ENCODE peak calls at places on chromosomes 13 and 19, in eight cellular contexts. B is HepG2, R is lower leg skin, G is IMR-90, V is breast epithelium, E is testis, W is right lobe of liver, O is HCT116. C is an unnamed sample.

GRCh38 chr13:80305737-80306136 is 35.2 kb downstream of the SPRY2 start:
- DNase-seq in V (no peak), R (no peak), E (no peak), G (no peak), B (no peak), W (no peak), O (no peak), C (no peak)

GRCh38 chr13:50286376-50286775 is 271.1 kb downstream of the KCNRG start:
- DNase-seq in W (no peak), G (no peak), O (no peak), V (no peak), B (no peak), R (no peak), E (no peak), C (no peak)

GRCh38 chr19:6270822-6271221 is 9.0 kb downstream of the MLLT1 start:
- DNase-seq in R (no peak), V (no peak), B (no peak), E (no peak), W (no peak), O (no peak), G (no peak), C (no peak)

GRCh38 chr13:33817513-33817842 is 471 bp upstream of the RFC3 start:
- DNase-seq in E (no peak), V (no peak), O (no peak), B (no peak), R (no peak), W (no peak), G (peak; percentile 2), C (no peak)

GRCh38 chr13:112813552-112813951 is 123.7 kb downstream of the ATP11A start:
- DNase-seq in E (no peak), R (no peak), V (no peak), O (no peak), W (no peak), B (no peak), G (no peak), C (peak; percentile 22)

GRCh38 chr19:44626067-44626624 is 12.8 kb downstream of the IGSF23 start:
- DNase-seq in E (no peak), W (no peak), B (peak; percentile 89), V (peak; percentile 64), R (no peak), G (peak; percentile 99), O (peak; percentile 66), C (no peak)

GRCh38 chr19:29506619-29506911 is 19.2 kb upstream of the VSTM2B start:
- DNase-seq in V (no peak), E (no peak), B (no peak), R (no peak), W (no peak), G (no peak), O (no peak), C (peak; percentile 6)

GRCh38 chr13:113802761-113803160 is 43.7 kb downstream of the TMEM255B start:
- DNase-seq in B (no peak), R (no peak), O (no peak), V (no peak), G (no peak), W (no peak), E (no peak), C (peak; percentile 53)

GRCh38 chr13:18714889-18715288 is 466.7 kb downstream of the TUBA3C start:
- DNase-seq in O (no peak), R (no peak), G (no peak), W (no peak), E (peak; percentile 17), B (no peak), V (no peak), C (no peak)

GRCh38 chr19:48659768-48660167 is 13.0 kb downstream of the NTN5 start:
- DNase-seq in R (no peak), E (no peak), G (no peak), O (no peak), V (no peak), W (no peak), B (no peak), C (no peak)

GRCh38 chr13:110055089-110055488 is 251.9 kb downstream of the COL4A1 start:
- DNase-seq in B (no peak), O (no peak), E (no peak), V (no peak), W (no peak), G (peak; percentile 18), R (no peak), C (no peak)

GRCh38 chr19:46115396-46116109 is 8.9 kb downstream of the IGFL3 start:
- DNase-seq in W (no peak), E (no peak), O (peak; percentile 33), G (peak; percentile 81), V (no peak), B (no peak), R (no peak), C (no peak)

GRCh38 chr13:36418022-36418805 is 14.1 kb upstream of the CCNA1 start:
- DNase-seq in E (no peak), G (peak; percentile 58), R (no peak), W (no peak), B (no peak), O (no peak), V (no peak), C (no peak)

GRCh38 chr13:37617162-37617561 is 18.6 kb upstream of the POSTN start:
- DNase-seq in B (no peak), E (no peak), W (no peak), V (no peak), O (no peak), R (no peak), G (peak; percentile 80), C (no peak)

GRCh38 chr19:39115105-39115847 is 10.3 kb upstream of the PAK4 start:
- DNase-seq in V (no peak), O (no peak), W (no peak), E (no peak), B (no peak), G (no peak), R (no peak), C (no peak)

GRCh38 chr13:33799950-33800592 is 17.9 kb upstream of the RFC3 start:
- DNase-seq in V (no peak), E (no peak), O (peak; percentile 12), G (peak; percentile 46), R (no peak), B (peak; percentile 38), W (no peak), C (no peak)

GRCh38 chr19:7224205-7224833 is 69.9 kb downstream of the INSR start:
- DNase-seq in V (no peak), W (peak; percentile 87), G (peak; percentile 30), O (no peak), E (peak; percentile 69), R (peak; percentile 78), B (peak; percentile 67), C (peak; percentile 90)

GRCh38 chr19:11420894-11421606 is 1.9 kb upstream of the RGL3 start:
- DNase-seq in R (no peak), B (no peak), O (no peak), V (no peak), W (no peak), G (no peak), E (no peak), C (no peak)

GRCh38 chr19:57587529-57587928 is 3.6 kb downstream of the ZIK1 start:
- DNase-seq in O (no peak), B (no peak), V (no peak), R (no peak), E (no peak), W (no peak), G (peak; percentile 87), C (no peak)

GRCh38 chr13:75779393-75779792 is 143.3 kb downstream of the LMO7 start:
- DNase-seq in R (no peak), V (no peak), E (no peak), B (no peak), O (no peak), G (no peak), W (no peak), C (no peak)

GRCh38 chr19:7421941-7422744 is 66.7 kb downstream of the PEX11G start:
- DNase-seq in B (no peak), R (peak; percentile 21), O (peak; percentile 69), W (no peak), E (no peak), G (no peak), V (no peak), C (no peak)

GRCh38 chr13:35411059-35411744 is 65.3 kb downstream of the MAB21L1 start:
- DNase-seq in G (no peak), B (no peak), E (no peak), O (no peak), V (no peak), W (no peak), R (no peak), C (no peak)
- TF ChIP-seq POLR2A in G (no peak), B (no peak), E (no peak), O (no peak), V (no peak), W (no peak), R (no peak), C (no peak)

DNA sequence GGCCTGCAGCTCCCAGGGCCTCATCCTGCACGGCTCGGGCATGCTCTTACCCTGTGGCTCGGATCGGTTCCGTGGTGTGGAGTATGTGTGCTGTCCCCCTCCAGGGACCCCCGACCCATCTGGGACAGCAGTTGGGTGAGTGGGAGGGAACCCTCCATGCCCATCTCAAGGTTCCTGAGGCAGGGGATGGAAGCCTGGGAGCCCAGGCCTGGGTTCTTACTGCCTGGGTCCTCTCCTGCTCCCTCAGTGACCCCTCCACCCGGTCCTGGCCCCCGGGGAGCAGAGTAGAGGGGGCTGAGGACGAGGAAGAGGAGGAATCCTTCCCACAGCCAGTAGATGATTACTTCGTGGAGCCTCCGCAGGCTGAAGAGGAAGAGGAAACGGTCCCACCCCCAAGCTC is 3.2 kb downstream of the APLP1 start:
- DNase-seq in B (no peak), W (no peak), E (no peak), V (no peak), O (no peak), R (no peak), G (no peak), C (no peak)
- TF ChIP-seq POLR2A in B (no peak), W (no peak), E (no peak), V (no peak), O (no peak), R (no peak), G (no peak), C (no peak)

GRCh38 chr13:105814902-105815250 is 720.6 kb downstream of the EFNB2 start:
- DNase-seq in O (no peak), E (no peak), G (no peak), R (no peak), V (no peak), W (no peak), B (no peak), C (no peak)
- TF ChIP-seq POLR2A in O (no peak), E (no peak), G (no peak), R (no peak), V (no peak), W (no peak), B (no peak), C (no peak)

DNA sequence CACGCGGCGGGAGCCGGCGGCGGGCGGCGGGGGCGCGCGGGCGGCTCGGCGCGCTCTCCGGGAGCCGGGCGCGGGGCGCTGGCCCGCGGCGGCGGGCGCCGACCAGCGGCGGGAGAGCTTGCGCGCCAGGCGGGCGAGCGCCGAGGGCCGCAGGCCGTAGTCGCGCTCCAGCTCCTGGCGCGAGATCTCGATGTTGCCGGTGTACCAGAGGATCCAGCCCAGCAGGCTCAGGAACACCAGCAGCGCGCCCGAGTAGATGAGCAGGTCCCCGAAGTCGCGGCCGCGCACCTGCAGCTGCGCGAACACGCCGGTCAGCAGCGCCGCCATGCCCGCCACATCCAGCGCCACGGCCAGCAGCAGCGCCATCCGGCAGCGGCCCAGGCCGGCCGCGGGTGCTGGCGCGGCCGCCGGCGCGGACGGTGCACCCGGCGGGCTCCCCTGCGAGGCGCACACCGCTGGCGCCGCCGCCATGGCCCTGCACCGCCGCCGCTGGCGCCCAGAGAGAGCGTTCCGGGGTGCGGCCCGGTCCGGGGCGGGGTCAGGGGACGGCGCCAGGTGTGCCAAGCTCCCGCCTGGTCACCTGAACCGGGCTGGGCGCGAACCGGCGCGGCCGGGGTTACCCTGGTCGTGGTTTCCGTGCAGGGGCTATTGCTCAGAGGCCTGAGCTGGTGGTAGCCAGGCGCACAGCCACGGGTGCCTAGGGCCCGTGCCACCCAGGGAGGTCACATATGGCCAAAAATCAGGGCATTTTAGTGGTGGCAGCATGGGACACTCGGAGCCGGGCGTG is at the start of gene TMEM238:
- DNase-seq in R (no peak), B (no peak), G (peak; percentile 70), V (no peak), E (peak; percentile 67), O (no peak), W (peak; percentile 85), C (peak; percentile 83)
- TF ChIP-seq POLR2A in R (no peak), B (no peak), G (peak; percentile 24), V (no peak), E (no peak), O (no peak), W (peak; percentile 55), C (no peak)

C was measured in sigmoid colon.